ENCODE peak calls at places on chromosomes 7 and 10, in seven cellular contexts. H is tibial artery, M is left lung, T is HCT116, I is dorsolateral prefrontal cortex, U is neural progenitor cell, S is HL-60. N is an unnamed sample.

GRCh38 chr7:41590951-41591350 is 111.9 kb downstream of the INHBA start:
- DNase-seq in H (no peak), M (no peak), T (no peak), I (no peak), U (no peak), S (no peak), N (no peak)

GRCh38 chr10:127150136-127150535 is 46.3 kb downstream of the INSYN2A start:
- DNase-seq in H (no peak), M (no peak), T (peak; percentile 27), I (no peak), U (no peak), S (no peak), N (no peak)

GRCh38 chr10:106557053-106557452 is 607.5 kb downstream of the SORCS1 start:
- DNase-seq in H (no peak), M (no peak), T (no peak), I (no peak), U (no peak), S (no peak), N (no peak)

GRCh38 chr10:118213456-118213855 is 128.7 kb downstream of the FAM204A start:
- DNase-seq in H (no peak), M (no peak), T (no peak), I (no peak), U (no peak), S (no peak), N (no peak)

GRCh38 chr7:47846117-47846836 is 102.0 kb downstream of the PKD1L1 start:
- DNase-seq in H (no peak), M (no peak), T (peak; percentile 24), I (no peak), U (no peak), S (no peak), N (no peak)

GRCh38 chr10:69409968-69410367 is 6.8 kb downstream of the TACR2 start:
- DNase-seq in H (peak; percentile 80), M (peak; percentile 49), T (no peak), I (no peak), U (no peak), S (peak; percentile 75), N (no peak)

GRCh38 chr10:124196659-124197058 is 103.3 kb upstream of the CHST15 start:
- DNase-seq in H (no peak), M (no peak), T (no peak), I (no peak), U (no peak), S (no peak), N (no peak)

GRCh38 chr10:86651631-86652331 is 2.6 kb upstream of the OPN4 start:
- DNase-seq in H (peak; percentile 60), M (peak; percentile 24), T (no peak), I (no peak), U (no peak), S (no peak), N (no peak)

GRCh38 chr7:47326808-47327207 is 255.1 kb downstream of the TNS3 start:
- DNase-seq in H (no peak), M (no peak), T (no peak), I (no peak), U (peak; percentile 52), S (no peak), N (peak; percentile 27)

GRCh38 chr7:52135403-52135802 is 818.8 kb upstream of the COBL start:
- DNase-seq in H (no peak), M (no peak), T (no peak), I (no peak), U (no peak), S (no peak), N (no peak)

GRCh38 chr7:16619979-16620408 is 25.6 kb downstream of the ANKMY2 start:
- DNase-seq in H (no peak), M (no peak), T (no peak), I (no peak), U (no peak), S (no peak), N (no peak)

GRCh38 chr10:14487511-14487909 is 156.8 kb upstream of the FRMD4A start:
- DNase-seq in H (no peak), M (no peak), T (no peak), I (no peak), U (no peak), S (no peak), N (no peak)

GRCh38 chr10:110165239-110165638 is 42.2 kb upstream of the MXI1 start:
- DNase-seq in H (no peak), M (no peak), T (no peak), I (no peak), U (no peak), S (no peak), N (no peak)

GRCh38 chr10:2987185-2987768 is 80.1 kb upstream of the PFKP start:
- DNase-seq in H (no peak), M (no peak), T (no peak), I (no peak), U (no peak), S (no peak), N (no peak)

GRCh38 chr10:79106651-79107050 is 37.9 kb downstream of the ZMIZ1 start:
- DNase-seq in H (no peak), M (no peak), T (no peak), I (no peak), U (no peak), S (no peak), N (no peak)

GRCh38 chr7:13312327-13312726 is 624.9 kb downstream of the ARL4A start:
- DNase-seq in H (no peak), M (no peak), T (peak; percentile 6), I (no peak), U (peak; percentile 23), S (no peak), N (peak; percentile 25)

GRCh38 chr7:69204936-69205335 is 393.3 kb upstream of the AUTS2 start:
- DNase-seq in H (no peak), M (no peak), T (no peak), I (no peak), U (no peak), S (no peak), N (no peak)

GRCh38 chr10:25059990-25060389 is 43.6 kb downstream of the THNSL1 start:
- DNase-seq in H (peak; percentile 84), M (peak; percentile 66), T (peak; percentile 79), I (peak; percentile 24), U (no peak), S (no peak), N (no peak)

GRCh38 chr7:12731214-12731656 is 43.8 kb downstream of the ARL4A start:
- DNase-seq in H (no peak), M (no peak), T (peak; percentile 34), I (no peak), U (no peak), S (no peak), N (no peak)

GRCh38 chr10:117226813-117227451 is 14.0 kb upstream of the SLC18A2 start:
- DNase-seq in H (no peak), M (no peak), T (peak; percentile 67), I (no peak), U (peak; percentile 53), S (no peak), N (peak; percentile 63)

GRCh38 chr10:131703941-131704340 is 196.9 kb upstream of the PPP2R2D start:
- DNase-seq in H (no peak), M (no peak), T (no peak), I (no peak), U (no peak), S (no peak), N (no peak)

GRCh38 chr7:129146237-129146979 is 1.9 kb downstream of the TSPAN33 start:
- DNase-seq in H (no peak), M (no peak), T (no peak), I (no peak), U (no peak), S (no peak), N (no peak)
- H3K4me3 ChIP-seq in H (no peak overlapping the region), M (no peak overlapping the region), T (no peak overlapping the region), I (no peak overlapping the region), U (no peak overlapping the region), S (no peak overlapping the region), N (no peak overlapping the region)

GRCh38 chr10:100697070-100697469 is 48.3 kb upstream of the PAX2 start:
- DNase-seq in H (no peak), M (no peak), T (peak; percentile 80), I (no peak), U (no peak), S (no peak), N (no peak)

GRCh38 chr10:100693815-100694214 is 51.6 kb upstream of the PAX2 start:
- DNase-seq in H (no peak), M (no peak), T (no peak), I (no peak), U (no peak), S (no peak), N (no peak)

GRCh38 chr10:100697631-100698030 is 47.8 kb upstream of the PAX2 start:
- DNase-seq in H (no peak), M (no peak), T (no peak), I (no peak), U (no peak), S (no peak), N (no peak)

DNA sequence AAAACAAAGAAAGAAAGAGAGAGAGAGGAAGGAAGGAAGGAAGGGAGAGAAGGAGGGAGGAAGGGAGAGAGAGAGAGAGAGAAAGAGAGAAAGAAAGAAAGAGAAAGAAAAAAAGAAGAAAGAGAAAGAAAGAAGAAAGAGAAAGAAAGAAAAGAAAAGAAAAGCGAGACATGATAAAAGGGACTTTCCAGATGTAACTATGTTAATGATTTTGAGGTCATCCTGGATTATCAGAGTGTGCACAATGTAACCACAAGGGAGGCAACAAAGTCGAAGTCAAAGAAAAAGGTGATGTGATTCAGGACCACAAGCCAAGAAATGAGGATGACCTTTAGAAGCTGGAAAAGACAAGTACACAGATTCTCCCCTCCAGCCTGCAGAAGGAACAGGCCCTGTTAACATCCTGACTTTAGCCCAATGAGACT is 48.9 kb upstream of the PAX2 start:
- DNase-seq in H (no peak), M (no peak), T (no peak), I (no peak), U (no peak), S (no peak), N (no peak)
- TF ChIP-seq CTCF in H (no peak), M (no peak), T (no peak), I (no peak), U (no peak), S (no peak), N (no peak)

GRCh38 chr7:29588212-29588611 is 24.6 kb downstream of the PRR15 start:
- DNase-seq in H (no peak), M (no peak), T (no peak), I (no peak), U (no peak), S (no peak), N (no peak)
- H3K4me3 ChIP-seq in H (no peak overlapping the region), M (no peak overlapping the region), T (no peak overlapping the region), I (no peak overlapping the region), U (no peak overlapping the region), S (no peak overlapping the region), N (no peak overlapping the region)

GRCh38 chr7:94662548-94662947 is 6.6 kb upstream of the SGCE start:
- DNase-seq in H (no peak), M (no peak), T (no peak), I (no peak), U (no peak), S (no peak), N (no peak)

GRCh38 chr7:94666879-94667587 is 11.1 kb upstream of the SGCE start:
- DNase-seq in H (no peak), M (no peak), T (no peak), I (no peak), U (no peak), S (no peak), N (no peak)

GRCh38 chr7:94660006-94660405 is 4.1 kb upstream of the SGCE start:
- DNase-seq in H (no peak), M (no peak), T (no peak), I (no peak), U (no peak), S (no peak), N (no peak)

GRCh38 chr7:94665426-94665825 is 9.5 kb upstream of the SGCE start:
- DNase-seq in H (no peak), M (no peak), T (no peak), I (no peak), U (no peak), S (no peak), N (no peak)

GRCh38 chr7:94664023-94664422 is 8.1 kb upstream of the SGCE start:
- DNase-seq in H (no peak), M (no peak), T (no peak), I (no peak), U (no peak), S (no peak), N (no peak)
- TF ChIP-seq CTCF in H (no peak), M (no peak), T (no peak), I (no peak), U (no peak), S (no peak), N (no peak)

N was measured in BE2C.